ENCODE peak calls at places on chromosome 1, in nine cellular contexts. V is H1, O is keratinocyte, E is PC-3, H is GM23248, Q is HCT116, F is mammary epithelial cell, L is MM.1S, G is neural progenitor cell. W is an unnamed sample.

GRCh38 chr1:230906226-230906625 is 37.9 kb upstream of the C1orf198 start:
- DNase-seq in F (no peak), L (no peak), Q (no peak), E (no peak), G (no peak), O (no peak), V (no peak), H (no peak), W (no peak)

GRCh38 chr1:205275916-205276315 is 45.6 kb downstream of the NUAK2 start:
- DNase-seq in L (no peak), H (no peak), G (no peak), E (no peak), F (no peak), V (no peak), O (no peak), Q (no peak), W (no peak)

GRCh38 chr1:234018816-234019215 is 114.3 kb downstream of the SLC35F3 start:
- DNase-seq in E (no peak), L (no peak), F (peak), G (no peak), H (no peak), V (no peak), Q (no peak), O (peak), W (no peak)

GRCh38 chr1:41908288-41908895 is 10.3 kb downstream of the HIVEP3 start:
- DNase-seq in L (no peak), H (no peak), E (no peak), G (no peak), Q (no peak), O (no peak), F (no peak), V (no peak), W (no peak)

GRCh38 chr1:173864179-173864867 is 3.5 kb downstream of the GAS5 start:
- DNase-seq in H (peak), E (no peak), O (no peak), L (no peak), G (no peak), V (no peak), Q (no peak), F (no peak), W (no peak)

GRCh38 chr1:247857069-247857985 is at the start of gene TRIM58:
- DNase-seq in E (peak), L (no peak), V (no peak), Q (no peak), O (no peak), H (no peak), F (peak), G (no peak), W (peak)

GRCh38 chr1:15678578-15678977 is 5.5 kb upstream of the PLEKHM2 start:
- DNase-seq in O (peak), G (no peak), F (peak), Q (peak), V (peak), H (peak), E (peak), L (peak), W (peak)

GRCh38 chr1:68953316-68953715 is 456.4 kb upstream of the DEPDC1 start:
- DNase-seq in L (no peak), V (no peak), E (no peak), H (no peak), F (no peak), Q (no peak), O (no peak), G (no peak), W (no peak)

GRCh38 chr1:218156602-218157001 is 128.5 kb upstream of the RRP15 start:
- DNase-seq in F (no peak), G (peak), O (no peak), V (peak), E (no peak), H (no peak), Q (no peak), L (no peak), W (peak)

GRCh38 chr1:158121604-158122254 is 59.0 kb upstream of the CD1D start:
- DNase-seq in H (peak), F (peak), E (peak), V (no peak), O (peak), L (peak), Q (peak), G (peak), W (peak)

GRCh38 chr1:183567584-183567983 is 22.7 kb downstream of the NCF2 start:
- DNase-seq in H (peak), L (no peak), V (no peak), E (peak), G (no peak), F (peak), O (no peak), Q (no peak), W (no peak)

GRCh38 chr1:178659789-178660208 is 65.2 kb upstream of the RALGPS2 start:
- DNase-seq in G (no peak), H (no peak), F (no peak), O (no peak), L (no peak), Q (no peak), V (no peak), E (no peak), W (no peak)

GRCh38 chr1:34781844-34782391 is 904 bp downstream of the GJB3 start:
- DNase-seq in O (no peak), L (no peak), V (no peak), Q (no peak), G (no peak), F (peak), H (no peak), E (peak), W (peak)

GRCh38 chr1:34779526-34779925 is 1.5 kb upstream of the GJB3 start:
- DNase-seq in H (no peak), V (no peak), E (peak), Q (peak), F (peak), G (no peak), L (no peak), O (no peak), W (no peak)

GRCh38 chr1:34779962-34780361 is 1.1 kb upstream of the GJB3 start:
- DNase-seq in V (no peak), Q (no peak), L (no peak), G (no peak), E (no peak), F (no peak), H (no peak), O (no peak), W (no peak)

GRCh38 chr1:34780528-34780927 is 486 bp upstream of the GJB3 start:
- DNase-seq in Q (no peak), L (no peak), F (peak), O (no peak), G (no peak), V (no peak), H (no peak), E (peak), W (no peak)

DNA sequence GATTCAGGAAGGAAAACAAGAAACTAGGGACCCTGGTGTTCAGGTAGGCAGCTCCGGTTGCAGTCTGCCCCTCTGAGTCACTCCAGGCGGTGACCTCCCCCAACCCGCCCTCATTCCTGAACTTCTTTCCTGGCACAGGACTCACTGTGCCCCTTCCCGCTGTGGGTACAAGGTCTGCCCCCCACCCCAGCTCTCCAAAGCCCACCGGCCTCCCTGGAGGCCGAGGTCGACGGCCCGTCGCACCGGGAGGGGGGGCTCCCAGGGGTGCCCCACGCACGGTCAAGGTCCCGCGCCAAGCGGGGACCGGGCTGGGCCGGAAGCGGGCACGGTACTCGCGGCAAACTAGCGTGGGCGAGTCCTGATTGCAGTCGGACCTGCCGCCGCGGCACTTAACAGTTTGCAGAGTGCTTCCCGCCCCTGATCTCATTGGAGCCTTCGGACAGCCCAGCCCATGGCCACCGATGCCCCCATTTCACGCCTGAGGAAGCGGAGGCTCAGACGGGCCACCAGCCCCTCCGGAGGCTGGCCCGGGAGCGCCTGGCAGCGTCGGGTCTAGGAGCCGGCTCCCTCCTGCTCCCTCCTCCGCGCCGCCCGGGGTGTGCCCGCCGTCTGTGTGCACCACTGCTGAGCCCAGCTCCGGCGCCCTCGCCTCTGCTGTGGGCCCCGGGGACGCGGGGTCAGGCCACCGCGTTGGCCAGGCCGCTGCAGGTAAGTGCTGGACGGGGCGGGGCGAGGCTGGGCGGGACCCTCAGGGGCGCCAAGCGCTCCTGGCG is at the start of gene GJB3:
- DNase-seq in F (peak), O (no peak), H (peak), L (no peak), Q (no peak), V (no peak), E (peak), G (peak), W (peak)
- TF ChIP-seq EZH2 in F (no peak), O (no peak), H (peak), L (no peak), Q (no peak), V (peak), E (no peak), G (peak), W (peak)

GRCh38 chr1:30823969-30824735 is 66.6 kb upstream of the LAPTM5 start:
- DNase-seq in Q (peak), L (peak), O (peak), H (peak), V (peak), F (peak), G (peak), E (peak), W (peak)
- TF ChIP-seq EZH2 in Q (no peak), L (no peak), O (no peak), H (no peak), V (no peak), F (no peak), G (no peak), E (no peak), W (no peak)

GRCh38 chr1:229410692-229411433 is 23.0 kb downstream of the ACTA1 start:
- DNase-seq in L (peak), F (peak), O (no peak), G (peak), V (no peak), Q (no peak), E (peak), H (peak), W (peak)
- TF ChIP-seq EZH2 in L (no peak), F (no peak), O (no peak), G (no peak), V (no peak), Q (no peak), E (no peak), H (no peak), W (no peak)

GRCh38 chr1:75989130-75989529 is 56.9 kb upstream of the ASB17 start:
- DNase-seq in O (no peak), G (no peak), F (no peak), H (no peak), L (no peak), E (no peak), Q (no peak), V (no peak), W (no peak)
- TF ChIP-seq EZH2 in O (peak), G (no peak), F (no peak), H (no peak), L (no peak), E (peak), Q (peak), V (no peak), W (no peak)

GRCh38 chr1:90838720-90839119 is 121.6 kb upstream of the BARHL2 start:
- DNase-seq in Q (no peak), O (no peak), F (no peak), L (no peak), G (no peak), V (no peak), H (no peak), E (no peak), W (peak)
- TF ChIP-seq EZH2 in Q (no peak), O (no peak), F (no peak), L (no peak), G (no peak), V (no peak), H (no peak), E (no peak), W (no peak)

DNA sequence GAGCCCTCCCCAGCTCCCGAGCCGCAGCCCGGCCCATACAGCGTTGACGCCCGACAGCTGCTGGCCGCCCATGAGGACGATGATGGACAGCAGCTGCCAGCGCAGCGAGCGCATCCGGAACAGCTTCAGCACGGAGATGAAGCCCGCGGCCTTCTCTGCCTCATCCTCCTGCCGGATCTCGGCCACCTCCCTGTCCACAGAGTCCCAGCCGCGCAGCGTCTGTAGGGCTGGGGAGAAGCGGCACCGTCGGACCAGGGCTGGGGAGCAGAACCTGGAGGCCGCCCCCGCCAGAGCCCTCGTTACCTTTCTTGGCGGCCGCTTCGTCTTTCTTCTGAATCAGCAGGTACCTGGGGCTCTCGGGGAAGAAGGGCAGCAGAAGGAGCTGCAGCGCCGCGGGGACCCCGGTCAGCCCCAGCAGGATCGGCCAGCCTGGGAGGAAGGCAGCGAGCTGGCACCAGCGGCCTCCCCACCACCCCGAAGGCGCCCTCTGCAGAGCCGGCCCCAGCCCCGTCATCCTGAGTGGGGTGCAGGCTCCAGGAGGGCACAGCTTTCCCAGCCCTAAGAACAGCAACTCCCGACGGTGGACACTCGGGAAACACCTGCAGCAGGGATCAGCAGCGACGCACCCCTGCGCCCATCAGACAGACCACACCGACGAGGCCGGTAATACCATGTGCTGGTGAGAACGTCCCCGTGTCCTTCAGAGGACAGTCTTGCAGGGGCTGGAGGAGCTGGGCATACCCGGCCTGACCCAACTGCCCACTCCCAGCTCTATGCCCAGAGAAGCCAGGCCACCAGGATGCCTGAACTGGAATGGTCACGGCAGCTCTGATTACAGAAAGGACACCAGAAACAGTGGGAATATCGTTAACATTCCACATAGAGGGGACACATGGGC is 13.8 kb upstream of the SLC2A7 start:
- DNase-seq in F (no peak), E (no peak), L (no peak), Q (no peak), G (no peak), O (no peak), V (no peak), H (peak), W (no peak)
- TF ChIP-seq EZH2 in F (no peak), E (no peak), L (no peak), Q (no peak), G (no peak), O (no peak), V (no peak), H (no peak), W (no peak)

GRCh38 chr1:114167226-114167625 is 13.6 kb upstream of the SYT6 start:
- DNase-seq in O (no peak), Q (no peak), F (no peak), E (no peak), V (no peak), L (no peak), H (no peak), G (no peak), W (no peak)
- TF ChIP-seq EZH2 in O (no peak), Q (no peak), F (no peak), E (no peak), V (no peak), L (no peak), H (no peak), G (no peak), W (no peak)

GRCh38 chr1:143699115-143699514 is 272.7 kb downstream of the FAM72C start:
- DNase-seq in Q (no peak), H (no peak), E (no peak), L (no peak), F (no peak), V (no peak), O (no peak), G (no peak), W (no peak)
- TF ChIP-seq EZH2 in Q (no peak), H (peak), E (no peak), L (no peak), F (no peak), V (no peak), O (no peak), G (no peak), W (no peak)

GRCh38 chr1:78045850-78046778 is at the start of gene GIPC2:
- DNase-seq in L (no peak), V (no peak), H (peak), G (peak), E (no peak), Q (no peak), O (no peak), F (no peak), W (peak)
- TF ChIP-seq EZH2 in L (no peak), V (peak), H (no peak), G (peak), E (no peak), Q (no peak), O (peak), F (peak), W (no peak)

GRCh38 chr1:37633040-37633949 is 1.4 kb downstream of the RSPO1 start:
- DNase-seq in F (no peak), Q (no peak), V (no peak), H (peak), L (no peak), E (no peak), G (peak), O (no peak), W (peak)

GRCh38 chr1:37634554-37635308 is at the start of gene RSPO1:
- DNase-seq in L (no peak), E (no peak), Q (no peak), F (peak), V (no peak), H (peak), G (peak), O (no peak), W (peak)

GRCh38 chr1:37635309-37635902 is 714 bp upstream of the RSPO1 start:
- DNase-seq in Q (no peak), G (no peak), H (no peak), O (no peak), E (no peak), L (no peak), V (no peak), F (no peak), W (no peak)

GRCh38 chr1:37636435-37636834 is 1.7 kb upstream of the RSPO1 start:
- DNase-seq in L (no peak), Q (no peak), E (no peak), F (no peak), G (no peak), V (no peak), O (no peak), H (no peak), W (no peak)

GRCh38 chr1:37633950-37634553 is 640 bp downstream of the RSPO1 start:
- DNase-seq in F (no peak), L (no peak), G (peak), E (no peak), O (no peak), V (no peak), H (no peak), Q (no peak), W (peak)
- TF ChIP-seq EZH2 in F (peak), L (no peak), G (peak), E (no peak), O (peak), V (peak), H (peak), Q (no peak), W (peak)

W was measured in GM23338.